ENCODE peak calls at places on chromosomes 3 and 15, in five cellular contexts. One of them, this sample, is unnamed.

GRCh38 chr15:88627463-88627862 is 6.3 kb downstream of the AEN start:
- ATAC-seq in gastrocnemius medialis: no peak
- ATAC-seq in effector memory CD8-positive, alpha-beta T cell: peak
- ATAC-seq in T-cell: peak
- ATAC-seq in activated naive CD8-positive, alpha-beta T cell treated with anti-CD3 and anti-CD28 coated beads, Interleukin-2, amount 50 U/mL, for 24 hours: peak
- ATAC-seq in this sample: peak

GRCh38 chr3:172218350-172219323 is 179.3 kb downstream of the FNDC3B start:
- ATAC-seq in gastrocnemius medialis: no peak
- ATAC-seq in effector memory CD8-positive, alpha-beta T cell: peak
- ATAC-seq in T-cell: no peak
- ATAC-seq in activated naive CD8-positive, alpha-beta T cell treated with anti-CD3 and anti-CD28 coated beads, Interleukin-2, amount 50 U/mL, for 24 hours: peak
- ATAC-seq in this sample: peak

GRCh38 chr15:74399511-74400312 is 32.3 kb upstream of the CYP11A1 start:
- ATAC-seq in gastrocnemius medialis: no peak
- ATAC-seq in effector memory CD8-positive, alpha-beta T cell: peak
- ATAC-seq in T-cell: peak
- ATAC-seq in activated naive CD8-positive, alpha-beta T cell treated with anti-CD3 and anti-CD28 coated beads, Interleukin-2, amount 50 U/mL, for 24 hours: peak
- ATAC-seq in this sample: no peak

GRCh38 chr15:43127752-43128151 is 5.6 kb upstream of the TMEM62 start:
- ATAC-seq in gastrocnemius medialis: no peak
- ATAC-seq in effector memory CD8-positive, alpha-beta T cell: no peak
- ATAC-seq in T-cell: no peak
- ATAC-seq in activated naive CD8-positive, alpha-beta T cell treated with anti-CD3 and anti-CD28 coated beads, Interleukin-2, amount 50 U/mL, for 24 hours: no peak
- ATAC-seq in this sample: no peak

GRCh38 chr3:170572665-170573253 is 13.1 kb downstream of the SLC7A14 start:
- ATAC-seq in gastrocnemius medialis: peak
- ATAC-seq in effector memory CD8-positive, alpha-beta T cell: no peak
- ATAC-seq in T-cell: no peak
- ATAC-seq in activated naive CD8-positive, alpha-beta T cell treated with anti-CD3 and anti-CD28 coated beads, Interleukin-2, amount 50 U/mL, for 24 hours: peak
- ATAC-seq in this sample: peak

GRCh38 chr3:143998266-143998665 is 26.6 kb downstream of the DIPK2A start:
- ATAC-seq in gastrocnemius medialis: no peak
- ATAC-seq in effector memory CD8-positive, alpha-beta T cell: no peak
- ATAC-seq in T-cell: no peak
- ATAC-seq in activated naive CD8-positive, alpha-beta T cell treated with anti-CD3 and anti-CD28 coated beads, Interleukin-2, amount 50 U/mL, for 24 hours: no peak
- ATAC-seq in this sample: no peak

GRCh38 chr15:68228971-68229385 is 550 bp downstream of the CLN6 start:
- ATAC-seq in gastrocnemius medialis: peak
- ATAC-seq in effector memory CD8-positive, alpha-beta T cell: no peak
- ATAC-seq in T-cell: peak
- ATAC-seq in activated naive CD8-positive, alpha-beta T cell treated with anti-CD3 and anti-CD28 coated beads, Interleukin-2, amount 50 U/mL, for 24 hours: no peak
- ATAC-seq in this sample: peak

GRCh38 chr15:71195242-71195641 is 80.0 kb downstream of the THSD4 start:
- ATAC-seq in gastrocnemius medialis: no peak
- ATAC-seq in effector memory CD8-positive, alpha-beta T cell: no peak
- ATAC-seq in T-cell: no peak
- ATAC-seq in activated naive CD8-positive, alpha-beta T cell treated with anti-CD3 and anti-CD28 coated beads, Interleukin-2, amount 50 U/mL, for 24 hours: no peak
- ATAC-seq in this sample: no peak

GRCh38 chr3:72444642-72445223 is 403.5 kb downstream of the SHQ1 start:
- ATAC-seq in gastrocnemius medialis: no peak
- ATAC-seq in effector memory CD8-positive, alpha-beta T cell: no peak
- ATAC-seq in T-cell: no peak
- ATAC-seq in activated naive CD8-positive, alpha-beta T cell treated with anti-CD3 and anti-CD28 coated beads, Interleukin-2, amount 50 U/mL, for 24 hours: no peak
- ATAC-seq in this sample: peak

GRCh38 chr15:24675332-24676144 is at the start of gene NPAP1:
- ATAC-seq in gastrocnemius medialis: no peak
- ATAC-seq in effector memory CD8-positive, alpha-beta T cell: no peak
- ATAC-seq in T-cell: no peak
- ATAC-seq in activated naive CD8-positive, alpha-beta T cell treated with anti-CD3 and anti-CD28 coated beads, Interleukin-2, amount 50 U/mL, for 24 hours: no peak
- ATAC-seq in this sample: no peak

GRCh38 chr3:134652409-134652831 is 1.6 kb upstream of the KY start:
- ATAC-seq in gastrocnemius medialis: no peak
- ATAC-seq in effector memory CD8-positive, alpha-beta T cell: no peak
- ATAC-seq in T-cell: no peak
- ATAC-seq in activated naive CD8-positive, alpha-beta T cell treated with anti-CD3 and anti-CD28 coated beads, Interleukin-2, amount 50 U/mL, for 24 hours: no peak
- ATAC-seq in this sample: no peak

GRCh38 chr3:157064402-157064801 is 95.5 kb downstream of the CCNL1 start:
- ATAC-seq in gastrocnemius medialis: no peak
- ATAC-seq in effector memory CD8-positive, alpha-beta T cell: no peak
- ATAC-seq in T-cell: no peak
- ATAC-seq in activated naive CD8-positive, alpha-beta T cell treated with anti-CD3 and anti-CD28 coated beads, Interleukin-2, amount 50 U/mL, for 24 hours: no peak
- ATAC-seq in this sample: no peak

GRCh38 chr15:40272713-40273056 is 10.2 kb downstream of the ANKRD63 start:
- ATAC-seq in gastrocnemius medialis: no peak
- ATAC-seq in effector memory CD8-positive, alpha-beta T cell: no peak
- ATAC-seq in T-cell: no peak
- ATAC-seq in activated naive CD8-positive, alpha-beta T cell treated with anti-CD3 and anti-CD28 coated beads, Interleukin-2, amount 50 U/mL, for 24 hours: no peak
- ATAC-seq in this sample: no peak

GRCh38 chr15:80695911-80696651 is 971 bp downstream of the ABHD17C start:
- ATAC-seq in gastrocnemius medialis: no peak
- ATAC-seq in effector memory CD8-positive, alpha-beta T cell: peak
- ATAC-seq in T-cell: peak
- ATAC-seq in activated naive CD8-positive, alpha-beta T cell treated with anti-CD3 and anti-CD28 coated beads, Interleukin-2, amount 50 U/mL, for 24 hours: no peak
- ATAC-seq in this sample: peak

GRCh38 chr15:101014921-101015841 is 96.0 kb downstream of the LRRK1 start:
- ATAC-seq in gastrocnemius medialis: peak
- ATAC-seq in effector memory CD8-positive, alpha-beta T cell: peak
- ATAC-seq in T-cell: peak
- ATAC-seq in activated naive CD8-positive, alpha-beta T cell treated with anti-CD3 and anti-CD28 coated beads, Interleukin-2, amount 50 U/mL, for 24 hours: peak
- ATAC-seq in this sample: peak

GRCh38 chr3:45225465-45226205 is 452 bp downstream of the TMEM158 start:
- ATAC-seq in gastrocnemius medialis: peak
- ATAC-seq in effector memory CD8-positive, alpha-beta T cell: peak
- ATAC-seq in T-cell: peak
- ATAC-seq in activated naive CD8-positive, alpha-beta T cell treated with anti-CD3 and anti-CD28 coated beads, Interleukin-2, amount 50 U/mL, for 24 hours: peak
- ATAC-seq in this sample: peak

GRCh38 chr3:99708207-99708745 is 69.9 kb downstream of the COL8A1 start:
- ATAC-seq in gastrocnemius medialis: no peak
- ATAC-seq in effector memory CD8-positive, alpha-beta T cell: no peak
- ATAC-seq in T-cell: no peak
- ATAC-seq in activated naive CD8-positive, alpha-beta T cell treated with anti-CD3 and anti-CD28 coated beads, Interleukin-2, amount 50 U/mL, for 24 hours: no peak
- ATAC-seq in this sample: no peak

GRCh38 chr3:174302746-174303315 is 556.3 kb upstream of the NAALADL2 start:
- ATAC-seq in gastrocnemius medialis: no peak
- ATAC-seq in effector memory CD8-positive, alpha-beta T cell: no peak
- ATAC-seq in T-cell: no peak
- ATAC-seq in activated naive CD8-positive, alpha-beta T cell treated with anti-CD3 and anti-CD28 coated beads, Interleukin-2, amount 50 U/mL, for 24 hours: no peak
- ATAC-seq in this sample: no peak

GRCh38 chr15:66228807-66229557 is 24.6 kb downstream of the MEGF11 start:
- ATAC-seq in gastrocnemius medialis: no peak
- ATAC-seq in effector memory CD8-positive, alpha-beta T cell: no peak
- ATAC-seq in T-cell: no peak
- ATAC-seq in activated naive CD8-positive, alpha-beta T cell treated with anti-CD3 and anti-CD28 coated beads, Interleukin-2, amount 50 U/mL, for 24 hours: no peak
- ATAC-seq in this sample: no peak

GRCh38 chr3:29344154-29344553 is 63.3 kb downstream of the RBMS3 start:
- ATAC-seq in gastrocnemius medialis: no peak
- ATAC-seq in effector memory CD8-positive, alpha-beta T cell: no peak
- ATAC-seq in T-cell: no peak
- ATAC-seq in activated naive CD8-positive, alpha-beta T cell treated with anti-CD3 and anti-CD28 coated beads, Interleukin-2, amount 50 U/mL, for 24 hours: no peak
- ATAC-seq in this sample: no peak

GRCh38 chr15:65082303-65082958 is 5.9 kb downstream of the KBTBD13 start:
- ATAC-seq in gastrocnemius medialis: no peak
- ATAC-seq in effector memory CD8-positive, alpha-beta T cell: peak
- ATAC-seq in T-cell: peak
- ATAC-seq in activated naive CD8-positive, alpha-beta T cell treated with anti-CD3 and anti-CD28 coated beads, Interleukin-2, amount 50 U/mL, for 24 hours: peak
- ATAC-seq in this sample: peak

GRCh38 chr3:182725372-182726251 is 67.7 kb upstream of the ATP11B start:
- ATAC-seq in gastrocnemius medialis: peak
- ATAC-seq in effector memory CD8-positive, alpha-beta T cell: no peak
- ATAC-seq in T-cell: no peak
- ATAC-seq in activated naive CD8-positive, alpha-beta T cell treated with anti-CD3 and anti-CD28 coated beads, Interleukin-2, amount 50 U/mL, for 24 hours: no peak
- ATAC-seq in this sample: no peak

GRCh38 chr3:171282041-171282440 is 178.2 kb downstream of the TNIK start:
- ATAC-seq in gastrocnemius medialis: no peak
- ATAC-seq in effector memory CD8-positive, alpha-beta T cell: no peak
- ATAC-seq in T-cell: no peak
- ATAC-seq in activated naive CD8-positive, alpha-beta T cell treated with anti-CD3 and anti-CD28 coated beads, Interleukin-2, amount 50 U/mL, for 24 hours: no peak
- ATAC-seq in this sample: no peak

GRCh38 chr3:175355801-175356335 is 496.7 kb downstream of the NAALADL2 start:
- ATAC-seq in gastrocnemius medialis: no peak
- ATAC-seq in effector memory CD8-positive, alpha-beta T cell: no peak
- ATAC-seq in T-cell: no peak
- ATAC-seq in activated naive CD8-positive, alpha-beta T cell treated with anti-CD3 and anti-CD28 coated beads, Interleukin-2, amount 50 U/mL, for 24 hours: no peak
- ATAC-seq in this sample: no peak

GRCh38 chr3:36494461-36495109 is 114.3 kb downstream of the STAC start:
- ATAC-seq in gastrocnemius medialis: peak
- ATAC-seq in effector memory CD8-positive, alpha-beta T cell: no peak
- ATAC-seq in T-cell: no peak
- ATAC-seq in activated naive CD8-positive, alpha-beta T cell treated with anti-CD3 and anti-CD28 coated beads, Interleukin-2, amount 50 U/mL, for 24 hours: no peak
- ATAC-seq in this sample: no peak

GRCh38 chr3:58924581-58924980 is 125.2 kb downstream of the CFAP20DC start:
- ATAC-seq in gastrocnemius medialis: no peak
- ATAC-seq in effector memory CD8-positive, alpha-beta T cell: no peak
- ATAC-seq in T-cell: no peak
- ATAC-seq in activated naive CD8-positive, alpha-beta T cell treated with anti-CD3 and anti-CD28 coated beads, Interleukin-2, amount 50 U/mL, for 24 hours: no peak
- ATAC-seq in this sample: no peak

GRCh38 chr3:41751597-41751996 is 210.3 kb downstream of the ULK4 start:
- ATAC-seq in gastrocnemius medialis: no peak
- ATAC-seq in effector memory CD8-positive, alpha-beta T cell: no peak
- ATAC-seq in T-cell: peak
- ATAC-seq in activated naive CD8-positive, alpha-beta T cell treated with anti-CD3 and anti-CD28 coated beads, Interleukin-2, amount 50 U/mL, for 24 hours: no peak
- ATAC-seq in this sample: peak

GRCh38 chr3:120198305-120198878 is 86.6 kb downstream of the GPR156 start:
- ATAC-seq in gastrocnemius medialis: peak
- ATAC-seq in effector memory CD8-positive, alpha-beta T cell: no peak
- ATAC-seq in T-cell: no peak
- ATAC-seq in activated naive CD8-positive, alpha-beta T cell treated with anti-CD3 and anti-CD28 coated beads, Interleukin-2, amount 50 U/mL, for 24 hours: no peak
- ATAC-seq in this sample: no peak

GRCh38 chr15:25504307-25504706 is 65.5 kb upstream of the UBE3A start:
- ATAC-seq in gastrocnemius medialis: no peak
- ATAC-seq in effector memory CD8-positive, alpha-beta T cell: no peak
- ATAC-seq in T-cell: no peak
- ATAC-seq in activated naive CD8-positive, alpha-beta T cell treated with anti-CD3 and anti-CD28 coated beads, Interleukin-2, amount 50 U/mL, for 24 hours: no peak
- ATAC-seq in this sample: no peak

GRCh38 chr3:123322866-123323265 is 121.1 kb downstream of the SEC22A start:
- ATAC-seq in gastrocnemius medialis: no peak
- ATAC-seq in effector memory CD8-positive, alpha-beta T cell: no peak
- ATAC-seq in T-cell: no peak
- ATAC-seq in activated naive CD8-positive, alpha-beta T cell treated with anti-CD3 and anti-CD28 coated beads, Interleukin-2, amount 50 U/mL, for 24 hours: no peak
- ATAC-seq in this sample: no peak

GRCh38 chr15:52078197-52078875 is 34.2 kb downstream of the BCL2L10 start:
- ATAC-seq in gastrocnemius medialis: peak
- ATAC-seq in effector memory CD8-positive, alpha-beta T cell: no peak
- ATAC-seq in T-cell: no peak
- ATAC-seq in activated naive CD8-positive, alpha-beta T cell treated with anti-CD3 and anti-CD28 coated beads, Interleukin-2, amount 50 U/mL, for 24 hours: no peak
- ATAC-seq in this sample: no peak

GRCh38 chr3:113161661-113162060 is 49.7 kb upstream of the BOC start:
- ATAC-seq in gastrocnemius medialis: no peak
- ATAC-seq in effector memory CD8-positive, alpha-beta T cell: no peak
- ATAC-seq in T-cell: no peak
- ATAC-seq in activated naive CD8-positive, alpha-beta T cell treated with anti-CD3 and anti-CD28 coated beads, Interleukin-2, amount 50 U/mL, for 24 hours: no peak
- ATAC-seq in this sample: no peak

This sample was measured in activated T-helper 17 cell treated with anti-CD3 and anti-CD28 coated beads, Interleukin-2, amount 50 U/mL, for 72 hours.